ENCODE peak calls at places on chromosomes 2 and 18, in five cellular contexts. G is pons; N is body of pancreas; H is Calu3; V is stimulated activated CD8-positive, alpha-beta memory T cell treated with anti-CD3 and anti-CD28 coated beads, Interleukin-7, amount 100 ng/mL, for 24 hours. F is an unnamed sample.

GRCh38 chr2:235026137-235026536 is 74.3 kb downstream of the SH3BP4 start:
- DNase-seq in G (no peak), N (peak), H (peak), V (no peak), F (no peak)

GRCh38 chr2:173866858-173867620 is 98.1 kb downstream of the SP3 start:
- DNase-seq in V (no peak), N (no peak), H (no peak), G (no peak), F (no peak)

GRCh38 chr2:144605232-144605631 is 85.3 kb upstream of the ZEB2 start:
- DNase-seq in N (no peak), V (no peak), H (no peak), G (peak), F (no peak)

GRCh38 chr2:69166465-69166811 is 153.5 kb downstream of the ANTXR1 start:
- DNase-seq in V (no peak), G (no peak), N (no peak), H (no peak), F (no peak)

GRCh38 chr2:10891391-10891790 is 20.3 kb upstream of the KCNF1 start:
- DNase-seq in V (no peak), G (no peak), N (no peak), H (no peak), F (no peak)

GRCh38 chr2:180505203-180505602 is 475.2 kb upstream of the UBE2E3 start:
- DNase-seq in G (no peak), H (no peak), N (no peak), V (no peak), F (no peak)

GRCh38 chr2:174800436-174801195 is 36.3 kb upstream of the CHRNA1 start:
- DNase-seq in H (no peak), G (no peak), V (no peak), N (no peak), F (no peak)

GRCh38 chr2:15432642-15433261 is 128.4 kb downstream of the NBAS start:
- DNase-seq in N (no peak), V (no peak), H (no peak), G (no peak), F (no peak)

GRCh38 chr18:26003391-26003790 is 87.0 kb downstream of the SS18 start:
- DNase-seq in V (no peak), N (peak), H (peak), G (peak), F (peak)

GRCh38 chr18:36454848-36455458 is 157.4 kb downstream of the FHOD3 start:
- DNase-seq in G (no peak), V (no peak), N (no peak), H (no peak), F (no peak)

GRCh38 chr2:187658952-187659525 is 104.8 kb upstream of the TFPI start:
- DNase-seq in N (no peak), G (no peak), V (no peak), H (no peak), F (no peak)

GRCh38 chr2:8303322-8303832 is 378.5 kb upstream of the ID2 start:
- DNase-seq in H (no peak), V (peak), N (peak), G (peak), F (no peak)

GRCh38 chr2:3126171-3126685 is 251.4 kb downstream of the EIPR1 start:
- DNase-seq in N (no peak), H (no peak), V (no peak), G (no peak), F (no peak)

GRCh38 chr2:168534926-168535325 is 78.9 kb downstream of the CERS6 start:
- DNase-seq in N (no peak), V (no peak), H (no peak), G (no peak), F (no peak)

GRCh38 chr18:39435209-39435608 is 1869.6 kb upstream of the CELF4 start:
- DNase-seq in H (no peak), V (no peak), N (no peak), G (no peak), F (no peak)

F was measured in NCI-H1048.